ENCODE peak calls at places on chromosomes 12 and 14, in four cellular contexts. One of them, this sample, is unnamed.

GRCh38 chr14:103519043-103519836 is 3.4 kb downstream of the CKB start:
- DNase-seq in heart left ventricle: peak; percentile 55
- DNase-seq in heart right ventricle: no peak
- DNase-seq in GM23338: no peak
- DNase-seq in this sample: no peak

GRCh38 chr14:23377201-23377550 is 330 bp downstream of the CMTM5 start:
- DNase-seq in heart left ventricle: no peak
- DNase-seq in heart right ventricle: no peak
- DNase-seq in GM23338: no peak
- DNase-seq in this sample: no peak

GRCh38 chr12:131101703-131102492 is 148.2 kb downstream of the ADGRD1 start:
- DNase-seq in heart right ventricle: no peak
- DNase-seq in GM23338: no peak
- DNase-seq in heart left ventricle: no peak
- DNase-seq in this sample: no peak

GRCh38 chr12:104384141-104384880 is 72.4 kb upstream of the CHST11 start:
- DNase-seq in heart left ventricle: no peak
- DNase-seq in heart right ventricle: no peak
- DNase-seq in GM23338: no peak
- DNase-seq in this sample: no peak

GRCh38 chr14:55533960-55534359 is 46.0 kb upstream of the KTN1 start:
- DNase-seq in heart left ventricle: no peak
- DNase-seq in heart right ventricle: no peak
- DNase-seq in GM23338: no peak
- DNase-seq in this sample: no peak

GRCh38 chr12:132078190-132078589 is 65.9 kb downstream of the DDX51 start:
- DNase-seq in GM23338: no peak
- DNase-seq in heart left ventricle: no peak
- DNase-seq in heart right ventricle: no peak
- DNase-seq in this sample: no peak

GRCh38 chr12:60162988-60163720 is 567.3 kb downstream of the SLC16A7 start:
- DNase-seq in heart left ventricle: no peak
- DNase-seq in GM23338: peak; percentile 4
- DNase-seq in heart right ventricle: no peak
- DNase-seq in this sample: no peak

GRCh38 chr14:62592877-62593276 is 452.4 kb downstream of the KCNH5 start:
- DNase-seq in heart left ventricle: no peak
- DNase-seq in GM23338: no peak
- DNase-seq in heart right ventricle: no peak
- DNase-seq in this sample: no peak

GRCh38 chr14:49691031-49691430 is 1.9 kb upstream of the KLHDC1 start:
- DNase-seq in heart left ventricle: no peak
- DNase-seq in heart right ventricle: no peak
- DNase-seq in GM23338: peak; percentile 17
- DNase-seq in this sample: no peak

GRCh38 chr12:89016970-89017778 is 335.1 kb downstream of the DUSP6 start:
- DNase-seq in heart right ventricle: no peak
- DNase-seq in GM23338: peak; percentile 88
- DNase-seq in heart left ventricle: no peak
- DNase-seq in this sample: peak; percentile 36

GRCh38 chr12:108367436-108367835 is 28.3 kb upstream of the CMKLR1 start:
- DNase-seq in heart left ventricle: no peak
- DNase-seq in GM23338: no peak
- DNase-seq in heart right ventricle: no peak
- DNase-seq in this sample: peak; percentile 30

GRCh38 chr14:102781063-102781462 is 3.8 kb downstream of the TRAF3 start:
- DNase-seq in GM23338: no peak
- DNase-seq in heart left ventricle: no peak
- DNase-seq in heart right ventricle: no peak
- DNase-seq in this sample: no peak

GRCh38 chr14:42523656-42524055 is 917.0 kb downstream of the LRFN5 start:
- DNase-seq in heart right ventricle: no peak
- DNase-seq in GM23338: no peak
- DNase-seq in heart left ventricle: no peak
- DNase-seq in this sample: no peak

GRCh38 chr14:39739796-39740195 is 307.6 kb upstream of the FBXO33 start:
- DNase-seq in heart left ventricle: peak; percentile 65
- DNase-seq in heart right ventricle: peak; percentile 64
- DNase-seq in GM23338: no peak
- DNase-seq in this sample: peak; percentile 49

GRCh38 chr12:117151195-117152031 is 38.9 kb downstream of the FBXO21 start:
- DNase-seq in GM23338: peak; percentile 93
- DNase-seq in heart right ventricle: peak; percentile 73
- DNase-seq in heart left ventricle: peak; percentile 81
- DNase-seq in this sample: peak; percentile 51

GRCh38 chr14:88934231-88934898 is 109.9 kb downstream of the TTC8 start:
- DNase-seq in GM23338: no peak
- DNase-seq in heart left ventricle: no peak
- DNase-seq in heart right ventricle: no peak
- DNase-seq in this sample: no peak

GRCh38 chr14:66701813-66702212 is 193.9 kb downstream of the GPHN start:
- DNase-seq in heart left ventricle: no peak
- DNase-seq in GM23338: no peak
- DNase-seq in heart right ventricle: no peak
- DNase-seq in this sample: no peak

GRCh38 chr14:32662234-32662633 is 276.4 kb upstream of the NPAS3 start:
- DNase-seq in GM23338: no peak
- DNase-seq in heart left ventricle: no peak
- DNase-seq in heart right ventricle: no peak
- DNase-seq in this sample: no peak

GRCh38 chr12:72230589-72230988 is 41.6 kb upstream of the TRHDE start:
- DNase-seq in heart left ventricle: no peak
- DNase-seq in heart right ventricle: no peak
- DNase-seq in GM23338: no peak
- DNase-seq in this sample: no peak

GRCh38 chr14:34843011-34843554 is 32.1 kb downstream of the BAZ1A start:
- DNase-seq in heart right ventricle: no peak
- DNase-seq in heart left ventricle: no peak
- DNase-seq in GM23338: no peak
- DNase-seq in this sample: no peak

GRCh38 chr12:51386361-51386760 is 4.8 kb downstream of the GALNT6 start:
- DNase-seq in heart left ventricle: no peak
- DNase-seq in GM23338: no peak
- DNase-seq in heart right ventricle: no peak
- DNase-seq in this sample: no peak

GRCh38 chr12:229441-230191 is 15.7 kb upstream of the SLC6A12 start:
- DNase-seq in heart left ventricle: no peak
- DNase-seq in heart right ventricle: no peak
- DNase-seq in GM23338: no peak
- DNase-seq in this sample: no peak

GRCh38 chr12:51270067-51270846 is at the start of gene SMAGP:
- DNase-seq in heart right ventricle: peak; percentile 64
- DNase-seq in heart left ventricle: peak; percentile 79
- DNase-seq in GM23338: peak; percentile 91
- DNase-seq in this sample: peak; percentile 81

GRCh38 chr12:6089041-6089823 is 35.2 kb downstream of the VWF start:
- DNase-seq in GM23338: peak; percentile 53
- DNase-seq in heart left ventricle: no peak
- DNase-seq in heart right ventricle: no peak
- DNase-seq in this sample: no peak

DNA sequence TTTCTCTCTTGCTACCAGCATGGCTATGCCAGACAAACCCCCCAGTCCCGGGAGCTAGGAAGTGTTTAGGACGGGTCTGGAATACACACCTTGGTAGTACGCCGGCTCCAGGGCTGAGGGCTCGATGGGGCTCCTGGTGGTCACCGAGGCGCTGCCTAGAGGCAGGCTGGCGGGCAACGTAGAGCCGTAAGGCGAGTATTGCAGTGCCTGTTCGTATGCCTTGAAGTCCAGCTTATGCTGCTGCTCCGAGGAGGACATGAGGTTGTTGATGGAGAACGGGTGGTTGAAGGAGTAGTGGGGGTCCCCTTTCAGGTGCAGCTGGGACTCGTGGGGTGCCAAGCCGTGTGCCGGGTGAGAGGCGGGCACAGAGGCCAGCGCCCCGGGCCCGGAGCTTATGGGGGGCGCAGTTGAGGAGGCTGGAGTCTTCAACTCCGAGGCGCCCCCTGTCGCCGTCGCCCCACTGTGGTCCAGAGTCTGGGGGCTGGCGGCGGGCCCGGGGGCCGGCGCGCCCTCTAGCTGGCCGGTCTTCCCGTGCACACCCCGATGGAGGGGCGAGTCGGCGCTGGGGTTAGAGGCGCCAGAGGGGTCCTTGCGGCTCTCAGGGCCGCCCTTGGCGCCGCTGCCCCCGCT is 3.6 kb downstream of the FOXA1 start:
- DNase-seq in GM23338: peak; percentile 83
- DNase-seq in heart left ventricle: no peak
- DNase-seq in heart right ventricle: peak; percentile 5
- DNase-seq in this sample: no peak
- H3K4me3 ChIP-seq in GM23338: peak overlapping the region; percentile 49
- H3K4me3 ChIP-seq in heart left ventricle: no peak overlapping the region
- H3K4me3 ChIP-seq in heart right ventricle: no peak overlapping the region
- H3K4me3 ChIP-seq in this sample: peak overlapping the region; percentile 48

DNA sequence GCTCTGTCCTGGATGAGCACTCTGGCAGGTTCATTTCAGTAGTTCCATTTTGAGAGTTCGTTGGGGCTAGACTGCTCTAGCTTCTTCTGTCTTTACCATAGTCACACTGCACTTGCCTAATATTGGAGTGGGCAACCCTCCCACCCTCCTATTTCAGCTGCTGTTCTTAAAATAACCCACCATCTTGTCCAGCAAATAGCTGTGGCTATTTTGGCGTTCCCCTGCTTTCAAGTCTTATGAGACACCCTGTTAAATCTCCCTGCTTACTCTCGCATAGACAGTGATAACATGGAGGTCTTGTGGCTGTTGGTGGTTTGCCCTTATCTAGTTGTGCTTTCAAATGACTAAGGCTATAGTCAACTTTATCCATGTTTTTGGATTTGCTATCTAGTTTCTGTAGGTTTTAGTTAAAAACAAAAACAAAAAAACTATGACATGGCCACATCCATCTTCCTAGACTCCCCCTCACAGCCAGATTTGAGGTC is 65.5 kb downstream of the LRP6 start:
- DNase-seq in heart left ventricle: no peak
- DNase-seq in heart right ventricle: no peak
- DNase-seq in GM23338: no peak
- DNase-seq in this sample: no peak
- H3K27ac ChIP-seq in heart left ventricle: no peak overlapping the region
- H3K27ac ChIP-seq in heart right ventricle: peak overlapping the region; percentile 15
- H3K27ac ChIP-seq in GM23338: no peak overlapping the region
- H3K27ac ChIP-seq in this sample: peak overlapping the region; percentile 62

GRCh38 chr14:86052868-86053267 is 522.9 kb downstream of the FLRT2 start:
- DNase-seq in heart right ventricle: no peak
- DNase-seq in heart left ventricle: no peak
- DNase-seq in GM23338: no peak
- DNase-seq in this sample: no peak

GRCh38 chr14:86057018-86057667 is 527.2 kb downstream of the FLRT2 start:
- DNase-seq in heart right ventricle: no peak
- DNase-seq in heart left ventricle: no peak
- DNase-seq in GM23338: peak; percentile 66
- DNase-seq in this sample: no peak

GRCh38 chr14:86050072-86050683 is 520.2 kb downstream of the FLRT2 start:
- DNase-seq in heart right ventricle: no peak
- DNase-seq in heart left ventricle: no peak
- DNase-seq in GM23338: no peak
- DNase-seq in this sample: no peak

GRCh38 chr14:86055512-86055911 is 525.6 kb downstream of the FLRT2 start:
- DNase-seq in heart left ventricle: no peak
- DNase-seq in GM23338: peak; percentile 35
- DNase-seq in heart right ventricle: no peak
- DNase-seq in this sample: no peak
- TF ChIP-seq CTCF in heart left ventricle: peak; percentile 7
- TF ChIP-seq CTCF in GM23338: peak; percentile 45
- TF ChIP-seq CTCF in heart right ventricle: no peak
- TF ChIP-seq CTCF in this sample: no peak

GRCh38 chr14:28101992-28102391 is 664.6 kb upstream of the FOXG1 start:
- DNase-seq in GM23338: no peak
- DNase-seq in heart right ventricle: no peak
- DNase-seq in heart left ventricle: no peak
- DNase-seq in this sample: no peak

GRCh38 chr14:28097585-28097984 is 669.0 kb upstream of the FOXG1 start:
- DNase-seq in heart left ventricle: no peak
- DNase-seq in GM23338: no peak
- DNase-seq in heart right ventricle: no peak
- DNase-seq in this sample: no peak

GRCh38 chr14:28102814-28103213 is 663.8 kb upstream of the FOXG1 start:
- DNase-seq in heart left ventricle: no peak
- DNase-seq in heart right ventricle: no peak
- DNase-seq in GM23338: no peak
- DNase-seq in this sample: no peak

GRCh38 chr14:28098863-28099262 is 667.7 kb upstream of the FOXG1 start:
- DNase-seq in GM23338: no peak
- DNase-seq in heart left ventricle: no peak
- DNase-seq in heart right ventricle: no peak
- DNase-seq in this sample: no peak
- H3K4me3 ChIP-seq in GM23338: no peak overlapping the region
- H3K4me3 ChIP-seq in heart left ventricle: no peak overlapping the region
- H3K4me3 ChIP-seq in heart right ventricle: no peak overlapping the region
- H3K4me3 ChIP-seq in this sample: no peak overlapping the region

DNA sequence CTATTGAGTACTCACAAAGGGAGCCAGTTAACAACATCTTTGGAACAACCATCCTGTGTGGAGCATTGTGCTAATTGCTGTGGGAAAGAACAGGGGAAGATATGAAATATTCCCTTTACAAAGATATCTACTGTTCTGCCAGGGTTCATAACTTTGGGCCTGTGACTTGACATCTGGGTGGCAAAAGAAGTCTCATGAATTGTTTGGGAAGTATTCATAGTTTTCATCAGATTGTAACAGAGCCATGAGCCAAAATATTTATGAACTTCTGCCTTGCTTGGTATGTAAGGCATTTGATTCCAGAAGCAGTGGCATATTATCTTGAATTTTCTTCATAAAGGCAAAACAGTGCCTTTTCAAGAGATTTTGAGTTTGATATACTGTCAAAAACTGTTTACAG is 816.2 kb downstream of the DIO2 start:
- DNase-seq in heart left ventricle: no peak
- DNase-seq in heart right ventricle: no peak
- DNase-seq in GM23338: no peak
- DNase-seq in this sample: no peak
- H3K27ac ChIP-seq in heart left ventricle: no peak overlapping the region
- H3K27ac ChIP-seq in heart right ventricle: no peak overlapping the region
- H3K27ac ChIP-seq in GM23338: no peak overlapping the region
- H3K27ac ChIP-seq in this sample: no peak overlapping the region

This sample was measured in lung.